ENCODE peak calls at places on chromosomes 13 and 19, in four cellular contexts. X, V, Z and F are unnamed samples.

GRCh38 chr19:36652958-36653357 is 13.7 kb downstream of the ZNF461 start:
- DNase-seq in X (no peak), V (no peak), Z (no peak), F (no peak)

GRCh38 chr19:29685326-29685725 is 20.1 kb downstream of the PLEKHF1 start:
- DNase-seq in X (no peak), V (no peak), Z (no peak), F (no peak)

GRCh38 chr19:6417713-6418561 is 6.7 kb downstream of the KHSRP start:
- DNase-seq in V (no peak), Z (no peak), X (no peak), F (no peak)

GRCh38 chr19:29771708-29772415 is 39.9 kb upstream of the CCNE1 start:
- DNase-seq in Z (peak), V (no peak), X (peak), F (peak)

GRCh38 chr13:95564091-95564490 is 11.6 kb downstream of the CLDN10 start:
- DNase-seq in Z (no peak), X (no peak), V (no peak), F (no peak)

GRCh38 chr19:46015080-46015960 is 7.5 kb downstream of the PGLYRP1 start:
- DNase-seq in V (peak), Z (no peak), X (peak), F (no peak)

GRCh38 chr19:43329989-43330388 is 23.5 kb upstream of the CD177 start:
- DNase-seq in Z (no peak), X (no peak), V (no peak), F (no peak)

GRCh38 chr13:25423831-25424230 is 52.1 kb downstream of the ATP8A2 start:
- DNase-seq in X (no peak), Z (no peak), V (no peak), F (no peak)

GRCh38 chr13:95571941-95572340 is 19.4 kb downstream of the CLDN10 start:
- DNase-seq in V (no peak), X (no peak), Z (no peak), F (no peak)